ENCODE peak calls at places on chromosomes 5 and 9, in five cellular contexts. G is cardiac fibroblast, H is lower leg skin, M is Peyer's patch, O is HL-60. R is an unnamed sample.

GRCh38 chr9:85053206-85053605 is 383.7 kb downstream of the NTRK2 start:
- DNase-seq in G (no peak), M (no peak), O (no peak), H (no peak), R (peak; percentile 24)

GRCh38 chr5:77638763-77639451 is 394 bp upstream of the OTP start:
- DNase-seq in H (no peak), G (no peak), M (no peak), O (no peak), R (no peak)

GRCh38 chr5:55071413-55071812 is 31.0 kb upstream of the GZMA start:
- DNase-seq in H (no peak), O (no peak), M (no peak), G (no peak), R (no peak)

GRCh38 chr9:101354143-101354764 is 30.6 kb downstream of the BAAT start:
- DNase-seq in M (no peak), O (no peak), G (no peak), H (no peak), R (peak; percentile 42)

GRCh38 chr5:61228691-61229280 is 66.5 kb upstream of the SMIM15 start:
- DNase-seq in M (no peak), G (peak; percentile 15), H (no peak), O (no peak), R (peak; percentile 70)

GRCh38 chr5:178058321-178059012 is 54.9 kb upstream of the N4BP3 start:
- DNase-seq in O (no peak), H (peak; percentile 59), M (no peak), G (no peak), R (no peak)

GRCh38 chr5:95027151-95027721 is 257.7 kb downstream of the MCTP1 start:
- DNase-seq in O (no peak), M (no peak), H (no peak), G (no peak), R (no peak)

GRCh38 chr5:80565330-80565729 is 4.8 kb downstream of the ANKRD34B start:
- DNase-seq in O (no peak), M (no peak), G (no peak), H (no peak), R (peak; percentile 33)

GRCh38 chr5:88736494-88736893 is 146.5 kb downstream of the MEF2C start:
- DNase-seq in H (no peak), O (no peak), G (no peak), M (peak; percentile 51), R (no peak)

GRCh38 chr5:98585661-98586310 is 187.7 kb upstream of the RGMB start:
- DNase-seq in O (no peak), H (no peak), G (peak; percentile 45), M (no peak), R (no peak)

GRCh38 chr9:93286252-93287188 is 102.6 kb downstream of the WNK2 start:
- DNase-seq in O (no peak), H (no peak), M (no peak), G (no peak), R (no peak)

GRCh38 chr9:126057461-126057860 is 269.2 kb upstream of the MVB12B start:
- DNase-seq in O (no peak), H (no peak), M (peak; percentile 7), G (no peak), R (no peak)

GRCh38 chr9:87667164-87667738 is 58.7 kb upstream of the CTSL start:
- DNase-seq in G (peak; percentile 40), H (peak; percentile 12), O (no peak), M (no peak), R (peak; percentile 4)

GRCh38 chr9:134370638-134371037 is 44.4 kb downstream of the RXRA start:
- DNase-seq in M (no peak), G (no peak), H (no peak), O (no peak), R (no peak)

GRCh38 chr9:134370213-134370492 is 43.9 kb downstream of the RXRA start:
- DNase-seq in O (no peak), M (no peak), H (no peak), G (no peak), R (no peak)

GRCh38 chr9:134367796-134368490 is 41.7 kb downstream of the RXRA start:
- DNase-seq in H (no peak), G (no peak), M (no peak), O (no peak), R (no peak)

GRCh38 chr9:134368571-134368970 is 42.3 kb downstream of the RXRA start:
- DNase-seq in O (no peak), M (no peak), H (no peak), G (no peak), R (no peak)

DNA sequence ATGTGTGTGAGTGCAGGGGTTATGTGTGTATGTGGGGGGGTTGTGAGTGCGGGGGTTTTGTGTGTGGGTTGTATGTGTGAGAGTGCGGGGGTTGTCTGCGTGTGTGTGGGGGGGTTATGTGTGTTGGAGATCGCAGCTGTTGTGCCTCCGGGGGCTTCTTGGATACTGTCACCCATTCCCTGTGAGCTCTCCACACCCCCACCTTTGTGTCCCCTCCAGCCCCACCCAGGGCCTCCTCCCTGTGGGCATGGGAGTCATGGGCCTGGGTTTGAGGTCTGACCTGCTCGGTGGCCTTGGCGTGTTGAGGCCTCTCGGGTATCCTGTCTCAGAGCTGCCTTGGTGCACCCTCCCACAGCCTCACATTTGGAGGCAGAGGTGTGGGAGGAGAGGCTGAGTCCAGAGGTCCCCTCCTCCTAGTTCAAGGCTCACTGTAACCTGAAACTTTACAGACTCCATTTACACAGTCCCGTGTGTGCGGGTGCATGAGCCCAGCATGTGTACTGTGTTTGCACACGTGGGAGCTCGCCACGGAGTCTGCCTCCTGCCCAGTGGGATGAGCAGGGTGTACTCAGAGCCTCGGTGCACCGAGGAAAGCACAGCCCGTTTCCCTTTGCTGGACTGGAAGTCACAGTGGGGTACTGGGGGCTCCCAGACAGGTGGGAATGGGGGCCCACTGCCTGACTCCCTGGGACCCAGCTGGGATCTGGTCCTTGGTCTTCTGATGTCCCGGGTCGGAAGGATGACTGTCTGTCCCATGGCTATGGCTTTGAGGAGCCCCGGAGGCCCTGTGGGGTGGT is 43.4 kb downstream of the RXRA start:
- DNase-seq in M (no peak), O (no peak), H (no peak), G (no peak), R (no peak)
- H3K4me3 ChIP-seq in M (no peak overlapping the region), O (no peak overlapping the region), H (no peak overlapping the region), G (no peak overlapping the region), R (no peak overlapping the region)

GRCh38 chr9:96620832-96621269 is 1.2 kb upstream of the CDC14B start:
- DNase-seq in G (no peak), O (no peak), H (no peak), M (no peak), R (no peak)
- TF ChIP-seq CTCF in G (no peak), O (no peak), H (no peak), M (no peak), R (no peak)

GRCh38 chr5:135498662-135498995 is 37.1 kb downstream of the NEUROG1 start:
- DNase-seq in O (no peak), H (peak; percentile 52), M (no peak), G (no peak), R (no peak)
- H3K4me3 ChIP-seq in O (no peak overlapping the region), H (no peak overlapping the region), M (no peak overlapping the region), G (no peak overlapping the region), R (no peak overlapping the region)

GRCh38 chr5:59525957-59526356 is 367.6 kb downstream of the PDE4D start:
- DNase-seq in G (peak; percentile 86), H (no peak), M (no peak), O (no peak), R (no peak)
- TF ChIP-seq CTCF in G (no peak), H (no peak), M (no peak), O (no peak), R (no peak)

DNA sequence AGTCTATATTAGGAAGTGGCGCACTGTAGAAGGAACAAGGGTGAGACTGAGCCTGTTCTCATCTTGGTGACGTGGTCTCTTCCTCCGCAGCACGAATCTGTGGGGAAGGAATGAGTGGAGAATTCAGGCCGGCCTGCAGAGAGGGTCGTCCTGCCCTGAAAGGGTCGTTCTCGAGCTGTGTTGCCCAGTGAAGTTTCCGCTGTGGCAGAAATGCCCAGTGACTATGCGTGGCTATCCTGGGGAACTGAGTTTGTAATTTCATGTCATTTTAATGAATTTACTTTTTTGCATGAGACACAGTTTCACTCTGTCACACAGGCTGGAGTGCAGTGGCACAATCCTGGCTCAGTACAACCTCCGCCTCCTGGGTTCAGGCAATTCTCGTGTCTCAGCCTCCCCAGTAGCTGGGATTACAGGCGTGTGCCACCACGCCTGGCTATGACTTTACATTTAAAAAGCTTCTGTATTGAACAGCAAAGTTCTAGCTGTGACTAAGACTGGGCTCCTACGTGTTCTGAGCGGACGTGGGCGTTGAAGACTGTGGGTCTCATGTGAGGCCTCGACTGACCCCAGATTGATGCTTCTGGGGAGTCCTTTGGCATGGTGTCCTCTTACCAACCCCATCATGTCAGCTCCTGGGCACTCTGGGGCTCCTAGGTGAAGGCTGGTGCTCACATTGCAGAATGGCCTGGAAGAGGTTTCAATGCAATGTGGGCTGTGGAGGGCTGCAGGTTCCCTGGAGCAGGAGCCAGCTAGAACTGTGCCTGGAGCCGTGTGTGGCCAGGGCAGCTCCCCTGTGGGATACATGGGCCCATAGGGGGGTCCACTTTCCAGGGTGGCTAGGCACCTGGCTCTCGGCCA is 29.4 kb downstream of the SLC25A25 start:
- DNase-seq in G (no peak), M (no peak), H (no peak), O (no peak), R (no peak)
- H3K4me3 ChIP-seq in G (no peak overlapping the region), M (no peak overlapping the region), H (no peak overlapping the region), O (no peak overlapping the region), R (no peak overlapping the region)